ENCODE peak calls at places on chromosomes 2 and 18, in six cellular contexts. U is brain microvascular endothelial cell, X is colonic mucosa, Y is uterus, M is fibroblast of lung, B is neuronal stem cell. S is an unnamed sample.

GRCh38 chr2:62363166-62363565 is 142.8 kb downstream of the TMEM17 start:
- DNase-seq in U (no peak), X (no peak), Y (no peak), M (no peak), B (no peak), S (no peak)

GRCh38 chr2:8672940-8673339 is 8.9 kb upstream of the ID2 start:
- DNase-seq in U (no peak), X (no peak), Y (no peak), M (no peak), B (no peak), S (no peak)

GRCh38 chr2:220512419-220512818 is 885.0 kb downstream of the SLC4A3 start:
- DNase-seq in U (no peak), X (no peak), Y (no peak), M (peak; percentile 84), B (no peak), S (peak; percentile 82)

GRCh38 chr18:59823611-59824195 is 76.1 kb upstream of the PMAIP1 start:
- DNase-seq in U (peak; percentile 81), X (peak; percentile 69), Y (peak; percentile 70), M (peak; percentile 59), B (peak; percentile 76), S (peak; percentile 63)

GRCh38 chr18:58893388-58894099 is 28.9 kb downstream of the ZNF532 start:
- DNase-seq in U (no peak), X (no peak), Y (no peak), M (no peak), B (no peak), S (peak; percentile 59)

GRCh38 chr2:176056411-176056810 is 27.4 kb downstream of the EVX2 start:
- DNase-seq in U (no peak), X (no peak), Y (no peak), M (no peak), B (no peak), S (no peak)

GRCh38 chr2:9160732-9161131 is 45.9 kb upstream of the ASAP2 start:
- DNase-seq in U (no peak), X (no peak), Y (no peak), M (no peak), B (no peak), S (no peak)

GRCh38 chr2:58606799-58607198 is 365.7 kb upstream of the FANCL start:
- DNase-seq in U (peak; percentile 0), X (no peak), Y (no peak), M (no peak), B (no peak), S (peak; percentile 31)

GRCh38 chr18:35513181-35513932 is 15.6 kb upstream of the INO80C start:
- DNase-seq in U (peak; percentile 100), X (peak; percentile 21), Y (peak; percentile 48), M (peak; percentile 86), B (no peak), S (peak; percentile 92)

GRCh38 chr2:63078852-63079606 is 28.4 kb downstream of the OTX1 start:
- DNase-seq in U (no peak), X (peak; percentile 20), Y (no peak), M (no peak), B (no peak), S (peak; percentile 49)

GRCh38 chr2:1140389-1141003 is 189.8 kb downstream of the SNTG2 start:
- DNase-seq in U (no peak), X (no peak), Y (no peak), M (no peak), B (peak; percentile 42), S (no peak)

GRCh38 chr2:132645943-132646804 is 23.8 kb downstream of the LYPD1 start:
- DNase-seq in U (no peak), X (no peak), Y (no peak), M (no peak), B (no peak), S (no peak)

GRCh38 chr2:218796691-218797090 is 14.7 kb downstream of the CYP27A1 start:
- DNase-seq in U (no peak), X (no peak), Y (no peak), M (no peak), B (no peak), S (no peak)

GRCh38 chr2:8966123-8966908 is 37.2 kb downstream of the MBOAT2 start:
- DNase-seq in U (peak; percentile 27), X (no peak), Y (no peak), M (peak; percentile 73), B (no peak), S (peak; percentile 8)

GRCh38 chr18:69777248-69777647 is 170.4 kb downstream of the CD226 start:
- DNase-seq in U (no peak), X (no peak), Y (no peak), M (no peak), B (no peak), S (no peak)

GRCh38 chr2:28160986-28161425 is 231.7 kb upstream of the FOSL2 start:
- DNase-seq in U (no peak), X (no peak), Y (no peak), M (peak; percentile 96), B (no peak), S (peak; percentile 63)

GRCh38 chr2:226362991-226363390 is 436.6 kb downstream of the IRS1 start:
- DNase-seq in U (peak; percentile 12), X (no peak), Y (no peak), M (peak; percentile 67), B (no peak), S (peak; percentile 83)

GRCh38 chr2:235533616-235534385 is 40.0 kb downstream of the AGAP1 start:
- DNase-seq in U (no peak), X (no peak), Y (no peak), M (no peak), B (no peak), S (no peak)

GRCh38 chr18:39675358-39675757 is 2109.8 kb upstream of the CELF4 start:
- DNase-seq in U (peak; percentile 20), X (no peak), Y (no peak), M (peak; percentile 79), B (no peak), S (no peak)

GRCh38 chr2:33694904-33695303 is 95.8 kb upstream of the FAM98A start:
- DNase-seq in U (no peak), X (no peak), Y (no peak), M (no peak), B (no peak), S (no peak)

GRCh38 chr2:104434363-104434792 is 419.5 kb upstream of the POU3F3 start:
- DNase-seq in U (no peak), X (peak; percentile 21), Y (no peak), M (peak; percentile 51), B (no peak), S (peak; percentile 13)

GRCh38 chr18:50075772-50076171 is 119.2 kb downstream of the MYO5B start:
- DNase-seq in U (no peak), X (no peak), Y (no peak), M (peak; percentile 6), B (no peak), S (no peak)

GRCh38 chr2:11683486-11683885 is 13.5 kb upstream of the NTSR2 start:
- DNase-seq in U (no peak), X (no peak), Y (no peak), M (no peak), B (no peak), S (no peak)

GRCh38 chr2:120773186-120773800 is 37.6 kb downstream of the GLI2 start:
- DNase-seq in U (no peak), X (no peak), Y (no peak), M (no peak), B (no peak), S (no peak)
- H3K4me3 ChIP-seq in U (no peak overlapping the region), X (no peak overlapping the region), Y (no peak overlapping the region), M (no peak overlapping the region), B (no peak overlapping the region), S (no peak overlapping the region)

GRCh38 chr2:97719362-97720155 is 6.2 kb downstream of the ZAP70 start:
- DNase-seq in U (no peak), X (no peak), Y (no peak), M (no peak), B (no peak), S (no peak)
- H3K36me3 ChIP-seq in U (no peaks in the 10 kb centered on the region), X (no peaks in the 10 kb centered on the region), Y (no peaks in the 10 kb centered on the region), M (no peaks in the 10 kb centered on the region), B (no peaks in the 10 kb centered on the region), S (no peaks in the 10 kb centered on the region)

GRCh38 chr2:85319811-85320210 is 8.0 kb downstream of the TGOLN2 start:
- DNase-seq in U (no peak), X (no peak), Y (no peak), M (no peak), B (no peak), S (no peak)
- H3K4me3 ChIP-seq in U (no peak overlapping the region), X (no peak overlapping the region), Y (no peak overlapping the region), M (no peak overlapping the region), B (no peak overlapping the region), S (no peak overlapping the region)

GRCh38 chr2:15619938-15620337 is 28.3 kb downstream of the DDX1 start:
- DNase-seq in U (no peak), X (no peak), Y (no peak), M (no peak), B (no peak), S (no peak)
- H3K36me3 ChIP-seq in U (peaks cover 60% of the 10 kb centered on the region), X (peaks cover 22% of the 10 kb centered on the region), Y (no peaks in the 10 kb centered on the region), M (peaks cover 19% of the 10 kb centered on the region), B (peaks cover 18% of the 10 kb centered on the region), S (peaks cover 8% of the 10 kb centered on the region)

DNA sequence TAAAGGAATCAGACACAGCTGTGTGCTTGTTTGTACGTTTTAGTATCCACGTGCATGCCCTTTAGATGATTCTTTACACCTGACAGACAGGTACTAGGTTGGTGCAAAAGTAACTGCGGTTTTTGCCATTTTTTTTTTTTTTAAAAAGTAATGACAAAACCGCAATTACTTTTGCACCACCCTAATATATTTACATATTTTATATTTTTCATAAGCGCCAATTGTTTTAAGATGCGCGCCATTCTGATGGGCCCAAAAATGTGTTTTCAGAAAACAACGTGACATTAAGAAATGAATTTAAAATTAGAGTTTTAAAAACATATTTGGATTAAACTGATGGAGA is 972 bp upstream of the COBLL1 start:
- DNase-seq in U (no peak), X (no peak), Y (no peak), M (no peak), B (no peak), S (no peak)
- H3K4me3 ChIP-seq in U (no peak overlapping the region), X (no peak overlapping the region), Y (no peak overlapping the region), M (peak overlapping the region; percentile 66), B (no peak overlapping the region), S (peak overlapping the region; percentile 73)

S was measured in bronchial epithelial cell.